ENCODE peak calls at places on chromosomes 7 and 10, in six cellular contexts. P is HCT116, X is HepG2, J is GM12878, T is K562, D is H1. W is an unnamed sample.

GRCh38 chr10:112700401-112700800 is 249.6 kb upstream of the TCF7L2 start:
- DNase-seq in P (no peak), X (no peak), J (no peak), T (no peak), D (no peak), W (no peak)

GRCh38 chr7:45874408-45875131 is 1.7 kb upstream of the CCDC201 start:
- DNase-seq in P (no peak), X (peak; percentile 58), J (no peak), T (no peak), D (no peak), W (no peak)

GRCh38 chr10:108612485-108612884 is 1310.8 kb downstream of the XPNPEP1 start:
- DNase-seq in P (no peak), X (no peak), J (no peak), T (no peak), D (no peak), W (peak; percentile 6)

GRCh38 chr7:52179934-52180333 is 855.5 kb upstream of the POM121L12 start:
- DNase-seq in P (no peak), X (no peak), J (no peak), T (no peak), D (no peak), W (no peak)

GRCh38 chr10:99560277-99561126 is 27.8 kb downstream of the NKX2-3 start:
- DNase-seq in P (peak; percentile 61), X (peak; percentile 55), J (no peak), T (peak; percentile 67), D (peak; percentile 83), W (peak; percentile 56)

GRCh38 chr7:70598976-70599375 is 533.0 kb upstream of the GALNT17 start:
- DNase-seq in P (no peak), X (no peak), J (no peak), T (no peak), D (no peak), W (no peak)

GRCh38 chr7:158113321-158114025 is 474.1 kb downstream of the PTPRN2 start:
- DNase-seq in P (no peak), X (no peak), J (no peak), T (no peak), D (peak; percentile 16), W (no peak)

GRCh38 chr7:138226001-138226476 is 149.8 kb downstream of the AKR1D1 start:
- DNase-seq in P (no peak), X (peak; percentile 59), J (no peak), T (peak; percentile 74), D (no peak), W (peak; percentile 48)

GRCh38 chr7:31875424-31875823 is 188.4 kb downstream of the PPP1R17 start:
- DNase-seq in P (no peak), X (no peak), J (no peak), T (no peak), D (no peak), W (no peak)

GRCh38 chr10:125096371-125096770 is 64.0 kb downstream of the CTBP2 start:
- DNase-seq in P (no peak), X (no peak), J (no peak), T (no peak), D (no peak), W (no peak)

GRCh38 chr7:16083931-16084330 is 337.4 kb downstream of the CRPPA start:
- DNase-seq in P (peak; percentile 56), X (no peak), J (no peak), T (no peak), D (no peak), W (no peak)

GRCh38 chr10:98346847-98347246 is 68.1 kb downstream of the PYROXD2 start:
- DNase-seq in P (no peak), X (no peak), J (no peak), T (no peak), D (no peak), W (no peak)
- H3K9ac ChIP-seq in P (no peak overlapping the region), X (no peak overlapping the region), J (no peak overlapping the region), T (no peak overlapping the region), D (no peak overlapping the region), W (no peak overlapping the region)

GRCh38 chr10:98340261-98340675 is 72.3 kb upstream of the LOXL4 start:
- DNase-seq in P (no peak), X (no peak), J (peak; percentile 46), T (no peak), D (no peak), W (no peak)

GRCh38 chr10:98339790-98340189 is 71.8 kb upstream of the LOXL4 start:
- DNase-seq in P (no peak), X (no peak), J (peak; percentile 94), T (no peak), D (no peak), W (no peak)

GRCh38 chr10:98349508-98349922 is 65.5 kb downstream of the PYROXD2 start:
- DNase-seq in P (no peak), X (no peak), J (no peak), T (no peak), D (no peak), W (no peak)

GRCh38 chr10:98340946-98341345 is 73.0 kb upstream of the LOXL4 start:
- DNase-seq in P (no peak), X (no peak), J (no peak), T (no peak), D (no peak), W (peak; percentile 64)

DNA sequence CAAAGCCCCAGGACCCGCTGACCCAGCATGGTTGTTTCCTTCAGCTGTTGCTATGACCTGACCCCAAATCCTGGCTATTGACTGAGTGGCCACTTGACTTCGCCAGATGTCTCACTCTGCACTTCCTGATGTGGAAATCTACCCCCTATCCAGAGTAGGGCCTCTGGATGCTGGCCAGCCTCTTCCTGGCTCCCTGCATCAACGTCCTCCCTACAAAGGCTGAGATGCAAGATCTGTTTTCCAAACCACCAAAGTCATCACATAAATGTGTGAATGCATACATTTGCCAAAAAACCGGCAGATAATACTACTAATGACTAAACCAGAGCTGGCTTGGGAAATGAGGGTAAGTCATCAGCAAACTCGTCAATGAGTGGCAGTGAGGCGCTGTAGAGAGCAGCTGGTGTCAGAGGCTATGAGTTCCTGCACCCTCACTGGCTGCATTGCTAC is 70.4 kb downstream of the PYROXD2 start:
- DNase-seq in P (no peak), X (no peak), J (no peak), T (no peak), D (no peak), W (no peak)
- TF ChIP-seq JUND in P (no peak), X (no peak), J (no peak), T (no peak), D (no peak), W (no peak)

GRCh38 chr7:2452074-2452507 is 24.1 kb downstream of the GRIFIN start:
- DNase-seq in P (no peak), X (peak; percentile 20), J (no peak), T (no peak), D (peak; percentile 64), W (peak; percentile 66)

GRCh38 chr7:2446676-2447075 is 29.5 kb downstream of the GRIFIN start:
- DNase-seq in P (no peak), X (no peak), J (no peak), T (no peak), D (no peak), W (no peak)

GRCh38 chr7:2452643-2453270 is 23.4 kb downstream of the GRIFIN start:
- DNase-seq in P (no peak), X (no peak), J (no peak), T (no peak), D (no peak), W (no peak)

GRCh38 chr7:2450198-2451107 is 25.7 kb downstream of the GRIFIN start:
- DNase-seq in P (no peak), X (no peak), J (no peak), T (no peak), D (no peak), W (peak; percentile 41)

GRCh38 chr7:2451171-2452073 is 24.8 kb downstream of the GRIFIN start:
- DNase-seq in P (peak; percentile 61), X (peak; percentile 70), J (no peak), T (peak; percentile 75), D (peak; percentile 96), W (peak; percentile 99)
- H3K9ac ChIP-seq in P (peak overlapping the region; percentile 51), X (peak overlapping the region; percentile 71), J (peak overlapping the region; percentile 15), T (peak overlapping the region; percentile 84), D (no peak overlapping the region), W (no peak overlapping the region)

GRCh38 chr7:2203551-2204300 is 29.0 kb downstream of the MAD1L1 start:
- DNase-seq in P (no peak), X (no peak), J (no peak), T (no peak), D (no peak), W (peak; percentile 58)
- TF ChIP-seq JUND in P (no peak), X (no peak), J (no peak), T (no peak), D (no peak), W (no peak)

GRCh38 chr10:22760025-22760424 is 45.6 kb upstream of the PIP4K2A start:
- DNase-seq in P (no peak), X (peak; percentile 72), J (no peak), T (no peak), D (no peak), W (no peak)
- H3K9ac ChIP-seq in P (no peak overlapping the region), X (no peak overlapping the region), J (no peak overlapping the region), T (no peak overlapping the region), D (no peak overlapping the region), W (no peak overlapping the region)

GRCh38 chr7:122885583-122886356 is 490 bp downstream of the CADPS2 start:
- DNase-seq in P (no peak), X (peak; percentile 34), J (no peak), T (peak; percentile 8), D (peak; percentile 73), W (peak; percentile 79)
- TF ChIP-seq JUND in P (no peak), X (no peak), J (no peak), T (no peak), D (no peak), W (no peak)

GRCh38 chr10:103975169-103975568 is 8.2 kb downstream of the SLK start:
- DNase-seq in P (no peak), X (no peak), J (no peak), T (no peak), D (no peak), W (no peak)
- H3K9ac ChIP-seq in P (no peak overlapping the region), X (no peak overlapping the region), J (no peak overlapping the region), T (no peak overlapping the region), D (no peak overlapping the region), W (no peak overlapping the region)

DNA sequence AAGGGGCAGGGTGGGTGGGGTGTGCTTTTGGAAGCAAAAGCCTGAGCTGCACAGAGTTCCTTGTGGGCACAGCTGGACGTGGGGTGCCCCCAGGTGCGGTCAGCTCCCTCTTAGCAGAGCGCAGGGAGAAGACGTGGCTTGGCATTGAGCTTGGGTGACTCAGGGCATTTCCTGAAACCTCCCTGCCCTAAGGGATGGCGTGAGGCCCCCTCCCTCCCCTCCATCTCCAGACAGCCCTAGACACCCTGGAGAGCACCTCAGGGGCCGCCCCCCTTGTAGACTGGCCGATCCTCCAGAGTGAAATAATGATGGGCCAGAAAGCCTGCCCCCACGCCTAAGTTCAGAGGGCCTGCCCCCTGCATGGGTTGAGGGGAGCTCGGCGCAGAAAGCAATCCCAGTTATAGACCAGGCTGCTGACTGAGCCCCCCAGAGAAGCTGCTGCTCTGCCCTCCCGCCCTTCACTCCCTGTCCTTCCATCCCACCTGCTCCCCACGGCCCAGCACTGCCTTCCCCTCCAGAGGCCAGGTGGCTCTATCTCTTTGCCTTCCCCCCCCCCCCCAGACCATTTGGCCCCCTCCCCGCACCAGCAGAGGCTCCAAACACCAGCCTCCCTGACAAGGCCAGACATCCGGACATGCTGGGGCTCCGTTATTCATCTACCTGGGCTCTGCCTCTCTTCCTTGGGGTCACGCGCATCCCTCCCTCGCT is 2.5 kb upstream of the SHH start:
- DNase-seq in P (no peak), X (no peak), J (no peak), T (no peak), D (no peak), W (no peak)
- TF ChIP-seq JUND in P (no peak), X (no peak), J (no peak), T (no peak), D (no peak), W (no peak)